ENCODE peak calls at places on chromosomes 13 and 19, in four cellular contexts. V is GF-D8, T is C1 segment of cervical spinal cord, I is posterior cingulate gyrus. R is an unnamed sample.

GRCh38 chr13:34750078-34750703 is 191.9 kb upstream of the NBEA start:
- DNase-seq in V (no peak), T (no peak), I (peak; percentile 46), R (no peak)

GRCh38 chr13:112711528-112712265 is 21.9 kb downstream of the ATP11A start:
- DNase-seq in V (no peak), T (no peak), I (peak; percentile 53), R (peak; percentile 96)

GRCh38 chr19:48512504-48513288 is 1.1 kb upstream of the LMTK3 start:
- DNase-seq in V (no peak), T (no peak), I (no peak), R (no peak)

GRCh38 chr19:9308091-9308490 is 1.5 kb downstream of the ZNF699 start:
- DNase-seq in V (no peak), T (no peak), I (no peak), R (peak; percentile 14)

GRCh38 chr19:18612772-18613588 is at the start of gene TMEM59L:
- DNase-seq in V (no peak), T (peak; percentile 35), I (peak; percentile 79), R (no peak)

GRCh38 chr13:25872871-25873607 is 178.8 kb downstream of the SHISA2 start:
- DNase-seq in V (no peak), T (no peak), I (no peak), R (no peak)

GRCh38 chr13:107581009-107581408 is 634.3 kb downstream of the LIG4 start:
- DNase-seq in V (no peak), T (no peak), I (no peak), R (no peak)

GRCh38 chr13:110187501-110188161 is 119.3 kb downstream of the COL4A1 start:
- DNase-seq in V (no peak), T (no peak), I (no peak), R (peak; percentile 59)

GRCh38 chr13:112670118-112670517 is 19.7 kb upstream of the ATP11A start:
- DNase-seq in V (no peak), T (no peak), I (no peak), R (no peak)

GRCh38 chr13:26881154-26881553 is 120.6 kb upstream of the GPR12 start:
- DNase-seq in V (no peak), T (no peak), I (no peak), R (peak; percentile 26)

GRCh38 chr13:42891591-42891990 is 100.5 kb downstream of the EPSTI1 start:
- DNase-seq in V (no peak), T (no peak), I (no peak), R (no peak)

GRCh38 chr13:88461272-88462009 is 790.3 kb downstream of the SLITRK5 start:
- DNase-seq in V (no peak), T (no peak), I (no peak), R (no peak)

GRCh38 chr13:21413013-21413412 is 46.1 kb downstream of the ZDHHC20 start:
- DNase-seq in V (no peak), T (no peak), I (no peak), R (peak; percentile 32)

GRCh38 chr13:70666883-70667282 is 558.6 kb upstream of the KLHL1 start:
- DNase-seq in V (no peak), T (no peak), I (no peak), R (no peak)

GRCh38 chr19:485583-486236 is 10.6 kb upstream of the MADCAM1 start:
- DNase-seq in V (no peak), T (peak; percentile 87), I (peak; percentile 75), R (peak; percentile 60)

GRCh38 chr13:22821589-22821988 is 359.2 kb upstream of the SGCG start:
- DNase-seq in V (no peak), T (no peak), I (no peak), R (no peak)

GRCh38 chr19:11405846-11406643 is 13.1 kb downstream of the RGL3 start:
- DNase-seq in V (no peak), T (no peak), I (no peak), R (no peak)

GRCh38 chr19:23407597-23407996 is 12.3 kb upstream of the ZNF91 start:
- DNase-seq in V (no peak), T (no peak), I (no peak), R (no peak)